ENCODE peak calls at places on chromosomes 5 and 9, in four cellular contexts. K, L, G and C are unnamed samples.

GRCh38 chr9:17688834-17689233 is 110.0 kb downstream of the SH3GL2 start:
- DNase-seq in K (no peak), L (no peak), G (no peak), C (no peak)

GRCh38 chr9:137217276-137218211 is 4.5 kb downstream of the RNF208 start:
- DNase-seq in K (peak), L (peak), G (no peak), C (peak)

GRCh38 chr9:87513171-87513570 is 15.5 kb downstream of the DAPK1 start:
- DNase-seq in K (no peak), L (no peak), G (no peak), C (no peak)

GRCh38 chr5:74903165-74903787 is 37.1 kb upstream of the FAM169A start:
- DNase-seq in K (peak), L (peak), G (no peak), C (peak)

GRCh38 chr5:56668996-56669395 is 146.4 kb upstream of the MAP3K1 start:
- DNase-seq in K (no peak), L (no peak), G (no peak), C (peak)

GRCh38 chr5:122896598-122897282 is 51.3 kb downstream of the SNX24 start:
- DNase-seq in K (peak), L (no peak), G (no peak), C (peak)

GRCh38 chr5:169296456-169297220 is 4.3 kb downstream of the SLIT3 start:
- DNase-seq in K (no peak), L (no peak), G (no peak), C (no peak)

GRCh38 chr5:159826351-159827222 is 89.7 kb upstream of the ADRA1B start:
- DNase-seq in K (no peak), L (no peak), G (peak), C (no peak)

GRCh38 chr5:90709323-90710148 is 150.9 kb downstream of the ADGRV1 start:
- DNase-seq in K (peak), L (peak), G (no peak), C (peak)

GRCh38 chr9:121532881-121533280 is 33.2 kb upstream of the GGTA1 start:
- DNase-seq in K (no peak), L (no peak), G (no peak), C (no peak)

GRCh38 chr9:105475302-105475701 is 27.5 kb downstream of the FSD1L start:
- DNase-seq in K (peak), L (peak), G (no peak), C (peak)

GRCh38 chr9:130128782-130129424 is 43.3 kb upstream of the NCS1 start:
- DNase-seq in K (peak), L (no peak), G (peak), C (no peak)

GRCh38 chr9:36091028-36091953 is 45.2 kb upstream of the GLIPR2 start:
- DNase-seq in K (no peak), L (no peak), G (no peak), C (peak)
- TF ChIP-seq TARDBP in K (no peak), L (no peak), G (no peak), C (no peak)

GRCh38 chr5:27474395-27474794 is 436.0 kb upstream of the CDH9 start:
- DNase-seq in K (no peak), L (no peak), G (no peak), C (no peak)

GRCh38 chr5:27472000-27472763 is 433.8 kb upstream of the CDH9 start:
- DNase-seq in K (peak), L (peak), G (peak), C (peak)

GRCh38 chr5:27474054-27474323 is 435.6 kb upstream of the CDH9 start:
- DNase-seq in K (peak), L (no peak), G (no peak), C (no peak)

GRCh38 chr5:27473300-27474053 is 435.1 kb upstream of the CDH9 start:
- DNase-seq in K (peak), L (peak), G (no peak), C (peak)

DNA sequence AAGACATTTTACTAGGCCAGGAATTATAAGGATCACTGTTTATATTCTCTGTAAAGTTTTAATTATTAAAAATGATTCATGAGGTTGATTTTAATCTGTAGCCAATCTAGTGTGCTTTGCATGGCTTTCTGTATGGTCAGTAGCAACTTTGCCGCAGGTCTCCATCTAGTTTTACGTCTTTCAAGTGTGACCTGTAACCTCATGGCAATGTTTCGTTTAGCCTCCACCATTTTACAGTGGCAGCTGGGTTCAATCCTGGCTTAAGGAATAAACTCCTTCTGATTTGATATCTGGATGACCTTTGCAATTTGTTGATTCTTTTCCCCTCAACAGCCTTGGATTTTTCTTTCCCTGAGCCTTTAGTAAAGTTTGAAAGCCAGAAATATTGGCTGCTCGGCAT is 434.5 kb upstream of the CDH9 start:
- DNase-seq in K (peak), L (peak), G (no peak), C (peak)
- TF ChIP-seq TARDBP in K (no peak), L (no peak), G (no peak), C (no peak)

DNA sequence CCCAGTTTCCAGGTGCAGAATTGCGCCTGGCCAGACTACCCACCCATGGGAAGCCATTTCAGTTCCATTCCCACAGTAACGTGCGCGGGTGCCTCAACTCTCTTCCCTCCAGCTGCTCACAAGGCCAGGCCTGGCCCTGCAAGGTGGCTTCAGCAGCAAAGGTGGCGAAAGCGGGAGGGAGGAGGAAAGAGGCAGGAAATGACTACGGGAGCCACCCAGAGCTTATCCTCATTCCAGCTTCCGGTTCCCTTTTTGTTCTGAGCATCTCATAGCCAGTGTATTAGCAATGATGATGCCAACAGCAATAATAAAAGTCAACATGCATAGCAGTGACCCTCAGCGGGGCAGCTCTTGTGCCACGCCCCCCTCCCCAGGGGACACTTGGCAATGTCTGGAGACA is 101.5 kb upstream of the BOD1 start:
- DNase-seq in K (no peak), L (no peak), G (no peak), C (no peak)
- TF ChIP-seq TARDBP in K (no peak), L (no peak), G (no peak), C (no peak)

GRCh38 chr9:79568337-79569084 is 3.3 kb upstream of the TLE4 start:
- DNase-seq in K (no peak), L (no peak), G (no peak), C (no peak)

GRCh38 chr9:79572032-79572890 is 496 bp downstream of the TLE4 start:
- DNase-seq in K (peak), L (peak), G (no peak), C (no peak)

GRCh38 chr9:79569814-79570448 is 1.8 kb upstream of the TLE4 start:
- DNase-seq in K (no peak), L (peak), G (no peak), C (no peak)

GRCh38 chr9:79571309-79572031 is at the start of gene TLE4:
- DNase-seq in K (peak), L (peak), G (peak), C (peak)

DNA sequence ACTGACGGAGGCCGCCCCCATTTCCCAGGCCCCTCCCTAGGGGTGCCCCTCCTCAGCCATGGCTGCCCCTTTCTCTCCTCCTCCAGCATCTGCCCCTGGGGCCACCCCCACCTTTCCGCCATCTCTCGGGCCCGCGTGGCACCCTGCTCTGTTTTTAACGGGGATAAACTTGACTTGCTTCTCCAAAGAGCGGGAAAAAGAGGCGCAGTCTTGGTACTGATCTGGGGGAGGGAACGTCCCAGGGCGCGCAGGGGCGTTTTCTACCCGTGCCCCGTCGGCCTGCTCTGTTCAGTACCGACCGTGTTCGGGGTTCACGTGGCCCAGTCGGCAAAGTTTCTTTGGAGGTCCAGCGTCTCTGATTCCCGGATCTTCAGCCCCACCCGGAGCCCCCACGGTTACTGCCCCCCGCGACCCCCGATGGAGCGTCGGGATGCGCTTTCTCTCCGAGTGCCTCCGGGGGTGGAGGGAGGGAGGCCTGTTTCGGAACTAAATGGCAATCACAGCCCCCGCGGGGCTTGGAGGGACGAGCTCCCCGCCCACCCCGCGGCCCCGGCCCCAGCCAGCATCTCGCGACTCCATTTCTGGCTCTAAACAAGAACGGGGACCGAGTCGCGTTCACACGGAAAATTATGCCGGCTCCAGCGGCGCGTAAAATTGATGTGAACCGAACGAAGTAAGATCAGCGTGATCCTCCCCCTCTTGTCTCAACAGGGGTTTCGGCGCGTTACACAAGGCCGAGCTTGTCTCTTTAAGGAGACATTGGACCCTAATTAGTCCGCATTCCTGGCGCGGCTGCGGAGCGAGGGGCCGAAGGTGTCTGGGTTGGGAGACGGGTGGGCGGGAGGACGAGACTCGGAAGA is 1.1 kb upstream of the TLE4 start:
- DNase-seq in K (peak), L (peak), G (no peak), C (no peak)
- TF ChIP-seq TARDBP in K (no peak), L (no peak), G (no peak), C (no peak)